ENCODE peak calls at places on chromosome 6, in six cellular contexts. One of them, this sample, is unnamed.

GRCh38 chr6:81401970-81402690 is 350.4 kb downstream of the TENT5A start:
- DNase-seq in activated CD4-positive, alpha-beta T cell treated with anti-CD3 and anti-CD28 coated beads, Interleukin-2, amount 10 ng/mL, durations not matched to agents 7 days and 5 days: no peak
- DNase-seq in ELF-1: no peak
- DNase-seq in astrocyte of the spinal cord: peak; percentile 73
- DNase-seq in left lung: no peak
- DNase-seq in RWPE1: no peak
- DNase-seq in this sample: peak; percentile 59

GRCh38 chr6:37451411-37452273 is 18.6 kb downstream of the CMTR1 start:
- DNase-seq in RWPE1: no peak
- DNase-seq in ELF-1: no peak
- DNase-seq in astrocyte of the spinal cord: no peak
- DNase-seq in activated CD4-positive, alpha-beta T cell treated with anti-CD3 and anti-CD28 coated beads, Interleukin-2, amount 10 ng/mL, durations not matched to agents 7 days and 5 days: no peak
- DNase-seq in left lung: no peak
- DNase-seq in this sample: no peak

GRCh38 chr6:166382500-166382932 is 224 bp downstream of the MPC1 start:
- DNase-seq in RWPE1: no peak
- DNase-seq in astrocyte of the spinal cord: no peak
- DNase-seq in ELF-1: no peak
- DNase-seq in left lung: no peak
- DNase-seq in activated CD4-positive, alpha-beta T cell treated with anti-CD3 and anti-CD28 coated beads, Interleukin-2, amount 10 ng/mL, durations not matched to agents 7 days and 5 days: no peak
- DNase-seq in this sample: no peak

GRCh38 chr6:104595315-104595820 is 264.4 kb downstream of the HACE1 start:
- DNase-seq in ELF-1: no peak
- DNase-seq in astrocyte of the spinal cord: no peak
- DNase-seq in activated CD4-positive, alpha-beta T cell treated with anti-CD3 and anti-CD28 coated beads, Interleukin-2, amount 10 ng/mL, durations not matched to agents 7 days and 5 days: no peak
- DNase-seq in left lung: no peak
- DNase-seq in RWPE1: no peak
- DNase-seq in this sample: no peak

GRCh38 chr6:129501401-129502051 is 208.5 kb downstream of the ARHGAP18 start:
- DNase-seq in activated CD4-positive, alpha-beta T cell treated with anti-CD3 and anti-CD28 coated beads, Interleukin-2, amount 10 ng/mL, durations not matched to agents 7 days and 5 days: no peak
- DNase-seq in left lung: peak; percentile 78
- DNase-seq in ELF-1: peak; percentile 80
- DNase-seq in astrocyte of the spinal cord: peak; percentile 100
- DNase-seq in RWPE1: peak; percentile 88
- DNase-seq in this sample: peak; percentile 96

GRCh38 chr6:79384845-79385244 is 150.4 kb upstream of the HMGN3 start:
- DNase-seq in RWPE1: no peak
- DNase-seq in ELF-1: no peak
- DNase-seq in activated CD4-positive, alpha-beta T cell treated with anti-CD3 and anti-CD28 coated beads, Interleukin-2, amount 10 ng/mL, durations not matched to agents 7 days and 5 days: no peak
- DNase-seq in astrocyte of the spinal cord: peak; percentile 55
- DNase-seq in left lung: peak; percentile 51
- DNase-seq in this sample: peak; percentile 75

GRCh38 chr6:168367285-168367720 is 47.7 kb upstream of the DACT2 start:
- DNase-seq in RWPE1: no peak
- DNase-seq in astrocyte of the spinal cord: no peak
- DNase-seq in activated CD4-positive, alpha-beta T cell treated with anti-CD3 and anti-CD28 coated beads, Interleukin-2, amount 10 ng/mL, durations not matched to agents 7 days and 5 days: no peak
- DNase-seq in ELF-1: no peak
- DNase-seq in left lung: no peak
- DNase-seq in this sample: no peak

GRCh38 chr6:140183881-140184280 is 809.4 kb upstream of the CITED2 start:
- DNase-seq in astrocyte of the spinal cord: peak; percentile 66
- DNase-seq in activated CD4-positive, alpha-beta T cell treated with anti-CD3 and anti-CD28 coated beads, Interleukin-2, amount 10 ng/mL, durations not matched to agents 7 days and 5 days: no peak
- DNase-seq in ELF-1: no peak
- DNase-seq in left lung: no peak
- DNase-seq in RWPE1: no peak
- DNase-seq in this sample: no peak

GRCh38 chr6:41706876-41707564 is 28.4 kb downstream of the TFEB start:
- DNase-seq in left lung: no peak
- DNase-seq in RWPE1: no peak
- DNase-seq in astrocyte of the spinal cord: peak; percentile 15
- DNase-seq in activated CD4-positive, alpha-beta T cell treated with anti-CD3 and anti-CD28 coated beads, Interleukin-2, amount 10 ng/mL, durations not matched to agents 7 days and 5 days: no peak
- DNase-seq in ELF-1: no peak
- DNase-seq in this sample: peak; percentile 28

GRCh38 chr6:46719099-46719498 is 16.1 kb downstream of the PLA2G7 start:
- DNase-seq in RWPE1: peak; percentile 88
- DNase-seq in activated CD4-positive, alpha-beta T cell treated with anti-CD3 and anti-CD28 coated beads, Interleukin-2, amount 10 ng/mL, durations not matched to agents 7 days and 5 days: no peak
- DNase-seq in ELF-1: no peak
- DNase-seq in left lung: no peak
- DNase-seq in astrocyte of the spinal cord: peak; percentile 79
- DNase-seq in this sample: peak; percentile 64

GRCh38 chr6:12601881-12602280 is 114.7 kb upstream of the PHACTR1 start:
- DNase-seq in astrocyte of the spinal cord: no peak
- DNase-seq in left lung: no peak
- DNase-seq in activated CD4-positive, alpha-beta T cell treated with anti-CD3 and anti-CD28 coated beads, Interleukin-2, amount 10 ng/mL, durations not matched to agents 7 days and 5 days: no peak
- DNase-seq in RWPE1: no peak
- DNase-seq in ELF-1: no peak
- DNase-seq in this sample: no peak

GRCh38 chr6:148105695-148106094 is 236.9 kb upstream of the SASH1 start:
- DNase-seq in activated CD4-positive, alpha-beta T cell treated with anti-CD3 and anti-CD28 coated beads, Interleukin-2, amount 10 ng/mL, durations not matched to agents 7 days and 5 days: no peak
- DNase-seq in RWPE1: no peak
- DNase-seq in ELF-1: no peak
- DNase-seq in astrocyte of the spinal cord: no peak
- DNase-seq in left lung: no peak
- DNase-seq in this sample: no peak

GRCh38 chr6:28838634-28839442 is 84.9 kb downstream of the TRIM27 start:
- DNase-seq in astrocyte of the spinal cord: peak; percentile 83
- DNase-seq in left lung: peak; percentile 87
- DNase-seq in activated CD4-positive, alpha-beta T cell treated with anti-CD3 and anti-CD28 coated beads, Interleukin-2, amount 10 ng/mL, durations not matched to agents 7 days and 5 days: peak; percentile 80
- DNase-seq in ELF-1: peak; percentile 96
- DNase-seq in RWPE1: peak; percentile 79
- DNase-seq in this sample: peak; percentile 88

GRCh38 chr6:130018292-130018829 is at the start of gene L3MBTL3:
- DNase-seq in ELF-1: peak; percentile 92
- DNase-seq in RWPE1: peak; percentile 85
- DNase-seq in activated CD4-positive, alpha-beta T cell treated with anti-CD3 and anti-CD28 coated beads, Interleukin-2, amount 10 ng/mL, durations not matched to agents 7 days and 5 days: peak; percentile 89
- DNase-seq in astrocyte of the spinal cord: peak; percentile 88
- DNase-seq in left lung: peak; percentile 90
- DNase-seq in this sample: peak; percentile 96